ENCODE peak calls at places on chromosomes 12 and 14, in four cellular contexts. Z, X, O and V are unnamed samples. For H3K27me3 and H3K4me1, the result is how much of the 10 kb centered on the place peaks cover.

GRCh38 chr14:79229383-79229875 is 981.9 kb downstream of the DIO2 start:
- DNase-seq in Z (no peak), O (no peak), X (no peak), V (no peak)

GRCh38 chr12:110688446-110689001 is 391 bp downstream of the HVCN1 start:
- DNase-seq in X (no peak), Z (peak), O (no peak), V (peak)

GRCh38 chr12:106010746-106011145 is 128.0 kb downstream of the NUAK1 start:
- DNase-seq in Z (no peak), O (no peak), X (no peak), V (no peak)

GRCh38 chr14:95562892-95563685 is 28.2 kb downstream of the GLRX5 start:
- DNase-seq in Z (no peak), O (no peak), X (no peak), V (no peak)

GRCh38 chr12:129305851-129306250 is 452.6 kb downstream of the GLT1D1 start:
- DNase-seq in X (no peak), Z (no peak), O (no peak), V (no peak)

GRCh38 chr14:76636602-76637001 is 124.7 kb upstream of the VASH1 start:
- DNase-seq in X (no peak), Z (no peak), O (no peak), V (no peak)

GRCh38 chr14:50109342-50109741 is 7.0 kb downstream of the VCPKMT start:
- DNase-seq in X (no peak), O (peak), Z (peak), V (no peak)

GRCh38 chr12:62481843-62482540 is 15.4 kb downstream of the MON2 start:
- DNase-seq in X (no peak), Z (no peak), O (no peak), V (no peak)

GRCh38 chr14:60349663-60350365 is 100.8 kb downstream of the PPM1A start:
- DNase-seq in X (peak), O (peak), Z (peak), V (peak)

GRCh38 chr12:4275869-4276253 is 2.3 kb downstream of the CCND2 start:
- DNase-seq in O (no peak), X (peak), Z (peak), V (no peak)

GRCh38 chr12:4278582-4278939 is 5.0 kb downstream of the CCND2 start:
- DNase-seq in X (peak), O (no peak), Z (no peak), V (no peak)

GRCh38 chr12:4277856-4278581 is 4.5 kb downstream of the CCND2 start:
- DNase-seq in X (no peak), Z (no peak), O (no peak), V (no peak)

GRCh38 chr12:4276524-4277204 is 3.1 kb downstream of the CCND2 start:
- DNase-seq in O (peak), X (peak), Z (peak), V (peak)

DNA sequence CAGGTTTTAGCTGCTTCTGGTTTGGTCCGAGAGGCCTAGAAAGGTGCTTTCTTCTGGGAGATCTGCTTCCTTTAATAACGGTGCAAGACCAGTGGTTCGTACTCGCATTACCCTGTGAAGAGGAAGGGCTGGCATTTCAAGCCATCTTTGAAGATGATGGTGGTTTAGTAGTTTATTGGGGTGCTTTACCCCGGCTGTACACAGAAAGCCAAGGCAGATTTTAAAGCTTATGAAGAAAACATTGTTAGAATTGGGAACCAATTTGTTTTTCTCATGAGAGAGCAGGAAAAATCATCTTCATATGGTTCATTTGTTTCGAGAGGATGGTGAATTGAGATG is 3.6 kb downstream of the CCND2 start:
- DNase-seq in O (no peak), X (no peak), Z (no peak), V (no peak)
- TF ChIP-seq CTCF in O (no peak), X (no peak), Z (no peak), V (peak)

GRCh38 chr12:53994691-53995310 is 5.2 kb upstream of the HOXC9 start:
- DNase-seq in O (no peak), X (no peak), Z (peak), V (no peak)

GRCh38 chr12:53996886-53997217 is 3.1 kb upstream of the HOXC9 start:
- DNase-seq in O (no peak), X (no peak), Z (no peak), V (no peak)

GRCh38 chr12:53995311-53996187 is 4.4 kb upstream of the HOXC9 start:
- DNase-seq in O (peak), Z (peak), X (no peak), V (peak)

GRCh38 chr12:53997324-53998173 is 2.4 kb upstream of the HOXC9 start:
- DNase-seq in O (no peak), X (no peak), Z (no peak), V (no peak)

GRCh38 chr12:53996188-53996885 is 3.6 kb upstream of the HOXC9 start:
- DNase-seq in X (no peak), Z (peak), O (no peak), V (no peak)
- H3K27me3 ChIP-seq in X (half or more), Z (half or more), O (under half), V (under half)

GRCh38 chr14:91245029-91245428 is 525 bp upstream of the GPR68 start:
- DNase-seq in O (no peak), X (no peak), Z (no peak), V (no peak)
- H3K4me1 ChIP-seq in O (under half), X (under half), Z (under half), V (under half)

GRCh38 chr12:99393763-99394162 is 253.8 kb upstream of the GARIN6 start:
- DNase-seq in Z (no peak), O (no peak), X (no peak), V (no peak)

GRCh38 chr12:99387661-99388060 is 259.9 kb upstream of the GARIN6 start:
- DNase-seq in Z (no peak), O (no peak), X (no peak), V (no peak)

GRCh38 chr12:99392091-99392850 is 255.3 kb upstream of the GARIN6 start:
- DNase-seq in Z (no peak), X (no peak), O (no peak), V (no peak)

GRCh38 chr12:99389751-99390150 is 257.8 kb upstream of the GARIN6 start:
- DNase-seq in Z (no peak), X (no peak), O (no peak), V (no peak)

DNA sequence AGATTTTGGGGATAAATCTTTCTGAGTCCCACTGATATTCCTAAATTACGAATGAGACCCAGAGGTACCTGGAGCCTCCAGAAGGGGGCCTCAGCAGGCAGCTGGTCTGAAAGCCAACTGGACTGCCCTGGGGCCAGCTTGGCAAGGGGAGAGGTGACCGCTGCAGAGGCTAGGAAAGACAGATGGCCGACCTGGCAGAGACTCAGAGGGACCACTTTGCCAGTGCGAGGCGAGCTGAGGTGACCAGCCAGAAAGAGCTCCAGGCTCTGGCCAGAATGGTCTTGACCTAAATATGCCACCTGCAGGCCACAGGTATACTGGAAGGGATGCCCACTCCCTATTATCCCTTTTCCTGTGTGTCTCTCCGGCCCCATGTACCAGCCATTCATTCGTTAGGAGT is 256.8 kb upstream of the GARIN6 start:
- DNase-seq in O (peak), X (no peak), Z (peak), V (no peak)
- TF ChIP-seq CTCF in O (peak), X (no peak), Z (peak), V (peak)

GRCh38 chr14:20627337-20628032 is 14.0 kb downstream of the OR6S1 start:
- DNase-seq in O (peak), X (no peak), Z (no peak), V (no peak)
- H3K27me3 ChIP-seq in O (under half), X (under half), Z (half or more), V (under half)

DNA sequence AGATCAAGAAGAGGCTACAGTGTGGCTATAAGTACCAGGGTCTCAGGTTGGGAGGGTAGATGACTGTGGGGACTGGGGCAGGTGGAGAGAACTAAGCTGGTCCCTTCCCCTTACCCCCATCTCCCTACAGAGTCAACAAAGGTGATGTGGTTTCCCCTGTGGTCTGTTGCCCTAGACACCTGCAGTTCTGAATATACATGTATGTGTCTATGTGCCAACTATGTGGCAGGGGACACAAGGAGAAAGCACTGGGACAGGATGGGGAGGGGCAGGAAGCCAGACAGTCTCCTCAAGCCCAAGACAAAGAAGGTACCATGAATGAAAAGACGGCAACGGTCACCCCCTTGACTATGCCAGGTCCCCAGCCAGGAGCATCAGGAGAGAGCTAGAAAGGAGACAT is 4.5 kb upstream of the HDAC7 start:
- DNase-seq in Z (no peak), O (no peak), X (no peak), V (no peak)
- H3K4me1 ChIP-seq in Z (under half), O (half or more), X (half or more), V (half or more)

DNA sequence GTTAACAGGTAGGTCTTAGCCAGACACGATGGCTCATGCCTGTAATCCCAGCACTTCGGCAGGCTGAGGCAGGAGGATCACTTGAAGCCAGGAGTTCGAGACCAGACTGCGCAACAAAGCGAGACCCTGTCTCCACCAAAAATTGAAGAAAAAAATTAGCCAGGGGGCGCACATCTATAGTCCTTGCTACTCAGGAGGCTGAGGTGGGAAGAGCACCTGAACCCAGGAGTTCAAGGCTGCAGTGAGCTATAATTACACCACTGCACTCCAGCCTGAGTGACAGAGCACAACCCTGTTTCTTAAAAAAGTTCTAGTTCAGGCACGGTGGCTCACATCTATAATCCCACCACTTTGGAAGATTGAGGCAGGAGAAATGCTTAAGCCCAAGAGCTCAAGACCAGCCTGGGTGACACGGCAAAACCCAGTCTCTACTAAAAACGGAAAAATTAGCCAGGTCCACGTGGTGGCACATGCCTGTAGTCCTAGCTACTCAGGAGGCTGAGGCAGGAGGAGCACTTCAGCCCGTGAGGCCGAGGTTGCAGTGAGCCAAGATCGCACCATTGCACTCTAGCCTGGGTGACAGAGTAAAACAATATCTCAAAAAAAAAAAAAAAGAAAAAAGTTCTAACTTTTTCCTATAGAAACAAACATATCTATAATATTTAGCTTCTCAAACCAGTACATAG is 9.1 kb downstream of the BAZ1A start:
- DNase-seq in O (no peak), X (no peak), Z (peak), V (no peak)
- TF ChIP-seq CTCF in O (no peak), X (no peak), Z (peak), V (no peak)

GRCh38 chr12:54172102-54172630 is 16.6 kb downstream of the SMUG1 start:
- DNase-seq in Z (no peak), O (no peak), X (no peak), V (no peak)
- H3K27me3 ChIP-seq in Z (half or more), O (under half), X (half or more), V (under half)

GRCh38 chr12:131920902-131921840 is 7.9 kb upstream of the PUS1 start:
- DNase-seq in X (no peak), Z (no peak), O (no peak), V (no peak)
- H3K4me1 ChIP-seq in X (under half), Z (under half), O (under half), V (under half)